ENCODE peak calls at places on chromosomes 16 and 17, in seven cellular contexts. D is GM23338, A is fibroblast of pulmonary artery, F is H1, G is fibroblast of lung, H is osteoblast, V is MCF 10A. C is an unnamed sample.

GRCh38 chr16:68749424-68749823 is 12.3 kb downstream of the CDH1 start:
- DNase-seq in D (peak), F (no peak), G (no peak), H (no peak), V (no peak), A (no peak), C (no peak)

GRCh38 chr16:27759947-27760844 is 210.3 kb downstream of the KATNIP start:
- DNase-seq in A (no peak), H (peak), D (no peak), V (no peak), G (no peak), F (no peak), C (no peak)

GRCh38 chr16:85192736-85193493 is 80.6 kb upstream of the CIBAR2 start:
- DNase-seq in V (no peak), A (no peak), H (peak), G (peak), F (no peak), D (no peak), C (no peak)

GRCh38 chr16:71311553-71312158 is 22.5 kb upstream of the CMTR2 start:
- DNase-seq in F (peak), G (peak), D (peak), H (no peak), V (peak), A (peak), C (no peak)

GRCh38 chr16:23353440-23353839 is 51.3 kb downstream of the SCNN1B start:
- DNase-seq in A (no peak), H (no peak), F (no peak), G (no peak), V (no peak), D (no peak), C (no peak)

GRCh38 chr16:79605999-79606398 is 5.5 kb upstream of the MAF start:
- DNase-seq in H (peak), F (no peak), A (no peak), G (no peak), V (peak), D (peak), C (no peak)

GRCh38 chr17:56176101-56176500 is 22.8 kb downstream of the ANKFN1 start:
- DNase-seq in G (no peak), A (peak), F (no peak), V (no peak), H (no peak), D (peak), C (no peak)

GRCh38 chr16:80294172-80294571 is 246.6 kb upstream of the DYNLRB2 start:
- DNase-seq in V (no peak), A (no peak), F (no peak), H (no peak), G (no peak), D (no peak), C (no peak)

GRCh38 chr17:39527220-39527813 is 66.0 kb downstream of the CDK12 start:
- DNase-seq in D (peak), F (no peak), V (peak), A (peak), H (no peak), G (peak), C (no peak)

GRCh38 chr17:7045492-7046126 is 1.7 kb upstream of the SLC16A11 start:
- DNase-seq in G (peak), V (peak), F (no peak), A (peak), H (peak), D (peak), C (no peak)

GRCh38 chr16:19245326-19245925 is 40.1 kb upstream of the CLEC19A start:
- DNase-seq in A (no peak), H (no peak), G (no peak), F (no peak), V (no peak), D (peak), C (no peak)

GRCh38 chr16:58048914-58049696 is 23.6 kb downstream of the MMP15 start:
- DNase-seq in H (peak), V (no peak), D (no peak), A (no peak), F (peak), G (no peak), C (no peak)

GRCh38 chr17:29495011-29495410 is 71.8 kb downstream of the ABHD15 start:
- DNase-seq in A (peak), H (peak), F (no peak), V (peak), G (peak), D (no peak), C (no peak)

GRCh38 chr16:31568577-31569359 is 41.1 kb downstream of the AHSP start:
- DNase-seq in G (peak), V (no peak), A (peak), D (peak), F (peak), H (no peak), C (no peak)

GRCh38 chr16:3076577-3076976 is 11.1 kb downstream of the IL32 start:
- DNase-seq in F (no peak), G (no peak), A (no peak), H (no peak), V (no peak), D (no peak), C (no peak)

GRCh38 chr17:35747540-35748017 is 5.5 kb downstream of the GAS2L2 start:
- DNase-seq in D (peak), V (peak), A (peak), H (peak), F (peak), G (peak), C (no peak)

GRCh38 chr17:17315142-17315821 is 12.1 kb downstream of the NT5M start:
- DNase-seq in A (no peak), V (no peak), D (no peak), H (no peak), F (no peak), G (no peak), C (peak)

GRCh38 chr17:80709090-80709695 is 164.6 kb downstream of the RPTOR start:
- DNase-seq in V (no peak), A (no peak), G (no peak), H (no peak), F (no peak), D (no peak), C (no peak)

GRCh38 chr16:87995644-87996043 is 44.4 kb downstream of the BANP start:
- DNase-seq in D (no peak), A (no peak), H (no peak), V (no peak), F (no peak), G (no peak), C (peak)

GRCh38 chr16:88561485-88562369 is 8.5 kb upstream of the ZC3H18 start:
- DNase-seq in H (peak), F (peak), A (peak), G (peak), V (peak), D (peak), C (no peak)

GRCh38 chr17:13698832-13699231 is 97.1 kb upstream of the HS3ST3A1 start:
- DNase-seq in G (no peak), D (peak), V (no peak), A (no peak), H (no peak), F (no peak), C (no peak)

GRCh38 chr17:10217916-10218315 is 19.5 kb upstream of the GAS7 start:
- DNase-seq in D (no peak), G (peak), F (no peak), V (no peak), H (no peak), A (peak), C (peak)

GRCh38 chr16:84755004-84755672 is 55.3 kb downstream of the USP10 start:
- DNase-seq in H (no peak), D (no peak), F (no peak), G (no peak), A (no peak), V (no peak), C (no peak)

GRCh38 chr16:67694611-67695010 is 24.5 kb downstream of the GFOD2 start:
- DNase-seq in G (no peak), A (no peak), D (no peak), H (no peak), F (no peak), V (no peak), C (no peak)

GRCh38 chr17:75454193-75454592 is 2.2 kb upstream of the TMEM94 start:
- DNase-seq in V (no peak), G (no peak), F (no peak), A (no peak), D (no peak), H (no peak), C (no peak)

GRCh38 chr17:78818932-78819331 is 21.7 kb downstream of the USP36 start:
- DNase-seq in D (no peak), V (no peak), F (no peak), H (no peak), G (no peak), A (no peak), C (peak)
- TF ChIP-seq CTCF in D (no peak), V (no peak), F (no peak), H (no peak), G (no peak), A (no peak), C (no peak)

DNA sequence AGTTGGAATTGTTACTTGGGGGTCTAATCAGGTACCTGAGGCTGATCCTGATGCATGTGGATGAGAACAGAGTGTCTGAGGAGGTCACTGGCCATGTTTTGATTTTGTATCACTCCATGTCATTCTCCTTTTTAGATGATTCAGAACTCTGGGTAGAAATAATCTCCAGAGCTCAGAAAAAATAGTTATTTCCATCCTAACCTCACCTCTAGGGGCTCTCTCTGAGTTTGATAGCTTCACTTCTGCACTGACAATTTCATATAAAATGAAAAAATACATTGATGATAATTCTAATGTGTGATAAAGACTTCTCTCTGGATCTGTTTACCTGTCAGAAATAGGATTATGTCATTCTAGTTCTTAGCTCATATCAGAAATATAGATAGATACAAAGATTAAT is 6.2 kb upstream of the KRT12 start:
- DNase-seq in H (no peak), D (no peak), G (no peak), A (no peak), V (no peak), F (no peak), C (no peak)
- TF ChIP-seq CTCF in H (peak), D (no peak), G (no peak), A (no peak), V (peak), F (no peak), C (peak)

DNA sequence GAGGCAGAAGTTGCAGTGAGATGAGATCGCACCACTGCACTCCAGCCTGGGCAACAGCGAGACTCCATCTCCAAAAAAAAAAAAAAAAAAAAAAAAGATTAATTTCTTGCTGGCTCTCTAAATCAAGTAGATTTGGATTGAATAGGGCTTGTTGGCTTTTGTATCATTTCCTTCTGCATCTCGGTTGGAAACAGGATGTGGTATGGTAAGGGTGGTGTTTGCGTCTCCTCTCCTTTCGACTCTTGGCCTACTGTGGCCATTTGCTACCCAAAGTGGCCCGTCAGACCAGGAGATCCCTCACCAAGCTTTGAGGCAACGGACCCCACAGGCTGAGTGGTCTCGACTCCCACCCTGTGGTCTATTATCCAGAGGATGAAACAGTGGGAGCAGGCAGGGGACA is 168.0 kb upstream of the IRX3 start:
- DNase-seq in F (no peak), D (no peak), A (no peak), H (no peak), G (no peak), V (no peak), C (no peak)
- TF ChIP-seq CTCF in F (no peak), D (no peak), A (no peak), H (no peak), G (no peak), V (no peak), C (no peak)

DNA sequence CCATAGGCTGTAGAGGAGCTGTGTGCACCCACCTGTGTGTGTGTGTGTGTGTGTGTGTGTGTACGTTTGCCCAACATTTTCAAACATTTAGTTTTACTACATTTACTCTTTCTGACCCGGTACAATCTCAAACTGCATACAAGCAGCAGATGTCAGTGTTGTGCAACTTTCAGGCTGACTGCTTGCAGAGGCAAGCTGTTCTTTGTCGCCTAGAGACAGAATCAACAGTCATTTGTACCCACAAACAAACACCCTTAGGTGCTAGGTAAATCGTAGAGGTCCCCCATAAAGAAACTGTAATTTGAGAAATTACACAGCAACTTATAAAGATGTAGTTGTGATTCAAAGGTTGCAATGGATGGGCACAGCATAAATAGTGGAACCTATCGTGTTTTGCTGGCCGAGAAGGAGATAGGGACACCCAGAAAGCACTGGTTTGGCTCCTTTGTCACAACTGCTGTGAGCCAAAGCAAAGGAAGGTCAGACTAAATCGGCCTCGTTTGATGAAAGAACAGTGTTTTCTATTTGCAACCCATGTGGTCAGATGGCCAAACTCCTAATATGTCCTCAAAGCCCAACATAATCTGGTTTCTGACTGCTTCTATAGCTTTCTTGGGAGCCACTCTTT is 478.4 kb downstream of the TOX3 start:
- DNase-seq in H (no peak), F (peak), D (peak), G (peak), V (peak), A (peak), C (no peak)
- TF ChIP-seq CTCF in H (no peak), F (peak), D (peak), G (no peak), V (peak), A (no peak), C (peak)

GRCh38 chr17:28151001-28151400 is 108.5 kb downstream of the NLK start:
- DNase-seq in F (no peak), D (peak), A (no peak), V (no peak), H (no peak), G (no peak), C (no peak)
- TF ChIP-seq CTCF in F (no peak), D (no peak), A (no peak), V (no peak), H (no peak), G (no peak), C (no peak)

DNA sequence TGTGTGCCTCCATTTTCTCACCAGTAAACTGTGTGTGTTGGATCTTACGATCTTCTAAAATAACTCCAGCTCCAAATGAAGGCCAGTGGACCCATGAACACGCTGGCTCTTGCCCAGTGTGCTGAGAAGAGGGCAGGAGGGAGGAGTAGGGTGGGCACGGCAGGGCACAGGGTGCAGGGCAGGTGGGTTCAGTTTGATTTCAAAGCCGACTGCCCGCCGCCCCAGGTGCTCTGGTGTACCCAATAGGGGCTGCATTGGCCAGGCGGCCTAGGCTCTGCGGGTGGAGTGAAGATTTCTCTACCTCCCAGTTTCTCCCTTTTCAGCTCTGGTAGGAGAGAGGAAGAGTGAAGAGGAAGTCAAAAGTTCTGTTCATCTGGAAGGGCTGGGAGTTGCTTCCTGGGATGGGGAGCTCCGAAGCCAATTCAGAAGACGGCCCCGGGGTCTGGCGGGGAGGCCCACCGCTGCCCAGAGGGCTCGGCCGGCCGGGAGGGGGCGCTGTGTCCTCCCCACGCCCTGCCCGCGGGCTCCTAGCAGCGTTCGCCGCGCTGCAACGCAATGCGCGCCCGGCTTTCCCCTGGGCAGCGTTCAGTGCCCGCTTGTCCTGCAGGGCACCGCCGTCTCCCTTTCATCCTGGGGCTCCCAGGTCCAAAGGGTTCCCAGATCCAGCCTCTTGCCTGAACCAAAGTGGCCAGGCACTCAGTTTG is 1.1 kb upstream of the CRHR1 start:
- DNase-seq in V (no peak), A (no peak), D (peak), F (peak), G (no peak), H (peak), C (no peak)
- TF ChIP-seq CTCF in V (peak), A (no peak), D (peak), F (peak), G (no peak), H (peak), C (peak)

DNA sequence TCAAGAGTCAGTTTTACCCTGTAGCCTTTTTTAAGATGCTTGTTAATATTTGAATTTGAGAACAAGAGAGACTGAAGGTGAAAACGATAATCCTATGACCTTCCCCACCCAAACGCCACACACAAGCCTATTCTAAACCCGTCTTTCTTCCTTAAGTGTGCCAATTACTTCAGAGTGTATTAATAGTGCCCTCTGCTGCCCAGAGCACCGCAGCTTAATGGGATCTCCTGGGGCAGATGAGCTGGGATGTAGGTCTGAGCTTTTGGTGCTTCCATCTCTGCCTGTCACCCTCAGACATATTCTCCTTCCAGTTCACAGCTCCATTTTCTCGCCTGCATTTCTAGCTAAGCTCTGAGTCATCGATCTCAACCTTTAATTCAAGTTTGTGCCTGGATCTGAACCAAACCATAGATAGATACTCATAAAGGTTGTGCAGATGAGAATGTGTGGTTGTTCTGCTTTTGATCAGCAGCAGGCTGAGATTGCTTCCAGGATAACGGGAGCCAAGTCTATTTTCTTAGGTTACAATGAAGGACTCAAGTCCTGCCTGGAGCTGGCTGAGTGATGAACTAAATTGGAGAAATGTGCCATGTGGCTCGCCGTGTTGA is 46.4 kb upstream of the CDH13 start:
- DNase-seq in A (peak), D (peak), G (no peak), H (peak), F (no peak), V (peak), C (no peak)
- TF ChIP-seq CTCF in A (peak), D (peak), G (no peak), H (peak), F (peak), V (peak), C (peak)

C was measured in chondrocyte.